ENCODE peak calls at places on chromosomes 3 and 15, in eight cellular contexts. One of them, this sample, is unnamed.

GRCh38 chr3:129632556-129632955 is 26.1 kb upstream of the PLXND1 start:
- DNase-seq in endothelial cell of umbilical vein: no peak
- DNase-seq in SK-N-SH: peak; percentile 15
- DNase-seq in GM23338: no peak
- DNase-seq in GM12891: no peak
- DNase-seq in HCT116: no peak
- DNase-seq in GM12878: no peak
- DNase-seq in spleen: no peak
- DNase-seq in this sample: no peak

GRCh38 chr15:94509259-94509658 is 277.9 kb downstream of the MCTP2 start:
- DNase-seq in GM23338: no peak
- DNase-seq in SK-N-SH: no peak
- DNase-seq in spleen: no peak
- DNase-seq in GM12878: no peak
- DNase-seq in HCT116: no peak
- DNase-seq in endothelial cell of umbilical vein: no peak
- DNase-seq in GM12891: no peak
- DNase-seq in this sample: no peak

GRCh38 chr3:64267774-64268604 is 42.7 kb upstream of the PRICKLE2 start:
- DNase-seq in HCT116: no peak
- DNase-seq in SK-N-SH: no peak
- DNase-seq in GM12891: no peak
- DNase-seq in GM12878: no peak
- DNase-seq in spleen: no peak
- DNase-seq in endothelial cell of umbilical vein: peak; percentile 11
- DNase-seq in GM23338: peak; percentile 88
- DNase-seq in this sample: peak; percentile 55

GRCh38 chr3:52065264-52065756 is 8.9 kb upstream of the DUSP7 start:
- DNase-seq in GM23338: no peak
- DNase-seq in GM12878: no peak
- DNase-seq in endothelial cell of umbilical vein: no peak
- DNase-seq in SK-N-SH: no peak
- DNase-seq in spleen: no peak
- DNase-seq in GM12891: no peak
- DNase-seq in HCT116: no peak
- DNase-seq in this sample: peak; percentile 34

GRCh38 chr15:75235760-75236729 is 22.1 kb upstream of the GOLGA6C start:
- DNase-seq in spleen: peak; percentile 49
- DNase-seq in HCT116: no peak
- DNase-seq in GM12878: no peak
- DNase-seq in SK-N-SH: no peak
- DNase-seq in GM12891: peak; percentile 5
- DNase-seq in GM23338: no peak
- DNase-seq in endothelial cell of umbilical vein: no peak
- DNase-seq in this sample: no peak

GRCh38 chr3:177538064-177538742 is 340.9 kb upstream of the TBL1XR1 start:
- DNase-seq in GM12891: no peak
- DNase-seq in SK-N-SH: peak; percentile 22
- DNase-seq in GM23338: peak; percentile 12
- DNase-seq in spleen: no peak
- DNase-seq in GM12878: no peak
- DNase-seq in endothelial cell of umbilical vein: peak; percentile 30
- DNase-seq in HCT116: no peak
- DNase-seq in this sample: no peak

GRCh38 chr3:161559177-161559998 is 62.8 kb downstream of the OTOL1 start:
- DNase-seq in GM12878: no peak
- DNase-seq in GM12891: no peak
- DNase-seq in HCT116: peak; percentile 39
- DNase-seq in SK-N-SH: no peak
- DNase-seq in GM23338: peak; percentile 73
- DNase-seq in endothelial cell of umbilical vein: peak; percentile 21
- DNase-seq in spleen: no peak
- DNase-seq in this sample: no peak

GRCh38 chr3:62918131-62918530 is 42.9 kb upstream of the CADPS start:
- DNase-seq in GM12891: no peak
- DNase-seq in GM12878: no peak
- DNase-seq in endothelial cell of umbilical vein: no peak
- DNase-seq in spleen: no peak
- DNase-seq in GM23338: no peak
- DNase-seq in SK-N-SH: no peak
- DNase-seq in HCT116: no peak
- DNase-seq in this sample: no peak

GRCh38 chr15:70160803-70161565 is 63.3 kb upstream of the TLE3 start:
- DNase-seq in SK-N-SH: no peak
- DNase-seq in HCT116: no peak
- DNase-seq in spleen: no peak
- DNase-seq in GM12891: no peak
- DNase-seq in GM12878: no peak
- DNase-seq in GM23338: no peak
- DNase-seq in endothelial cell of umbilical vein: no peak
- DNase-seq in this sample: no peak

GRCh38 chr15:44064706-44065105 is 130.4 kb downstream of the FRMD5 start:
- DNase-seq in HCT116: no peak
- DNase-seq in spleen: no peak
- DNase-seq in GM23338: no peak
- DNase-seq in SK-N-SH: no peak
- DNase-seq in GM12878: no peak
- DNase-seq in GM12891: no peak
- DNase-seq in endothelial cell of umbilical vein: no peak
- DNase-seq in this sample: no peak

GRCh38 chr15:38768970-38769369 is 204.4 kb upstream of the RASGRP1 start:
- DNase-seq in endothelial cell of umbilical vein: peak; percentile 13
- DNase-seq in GM12878: no peak
- DNase-seq in HCT116: no peak
- DNase-seq in spleen: no peak
- DNase-seq in SK-N-SH: no peak
- DNase-seq in GM23338: peak; percentile 61
- DNase-seq in GM12891: no peak
- DNase-seq in this sample: no peak

GRCh38 chr3:176961916-176962315 is 235.4 kb downstream of the TBL1XR1 start:
- DNase-seq in SK-N-SH: no peak
- DNase-seq in GM12891: no peak
- DNase-seq in HCT116: no peak
- DNase-seq in GM23338: peak; percentile 12
- DNase-seq in GM12878: no peak
- DNase-seq in spleen: no peak
- DNase-seq in endothelial cell of umbilical vein: peak; percentile 36
- DNase-seq in this sample: no peak

GRCh38 chr3:46659285-46659684 is 34.2 kb downstream of the ALS2CL start:
- DNase-seq in GM12891: no peak
- DNase-seq in endothelial cell of umbilical vein: no peak
- DNase-seq in spleen: no peak
- DNase-seq in HCT116: no peak
- DNase-seq in GM23338: peak; percentile 42
- DNase-seq in GM12878: no peak
- DNase-seq in SK-N-SH: peak; percentile 42
- DNase-seq in this sample: no peak

GRCh38 chr15:48418343-48418742 is 87.1 kb downstream of the DUT start:
- DNase-seq in GM12878: no peak
- DNase-seq in GM12891: no peak
- DNase-seq in SK-N-SH: no peak
- DNase-seq in GM23338: no peak
- DNase-seq in spleen: no peak
- DNase-seq in endothelial cell of umbilical vein: no peak
- DNase-seq in HCT116: no peak
- DNase-seq in this sample: no peak

GRCh38 chr3:142992323-142992722 is 9.0 kb upstream of the U2SURP start:
- DNase-seq in GM12891: no peak
- DNase-seq in HCT116: no peak
- DNase-seq in SK-N-SH: no peak
- DNase-seq in endothelial cell of umbilical vein: no peak
- DNase-seq in spleen: no peak
- DNase-seq in GM23338: no peak
- DNase-seq in GM12878: no peak
- DNase-seq in this sample: no peak

DNA sequence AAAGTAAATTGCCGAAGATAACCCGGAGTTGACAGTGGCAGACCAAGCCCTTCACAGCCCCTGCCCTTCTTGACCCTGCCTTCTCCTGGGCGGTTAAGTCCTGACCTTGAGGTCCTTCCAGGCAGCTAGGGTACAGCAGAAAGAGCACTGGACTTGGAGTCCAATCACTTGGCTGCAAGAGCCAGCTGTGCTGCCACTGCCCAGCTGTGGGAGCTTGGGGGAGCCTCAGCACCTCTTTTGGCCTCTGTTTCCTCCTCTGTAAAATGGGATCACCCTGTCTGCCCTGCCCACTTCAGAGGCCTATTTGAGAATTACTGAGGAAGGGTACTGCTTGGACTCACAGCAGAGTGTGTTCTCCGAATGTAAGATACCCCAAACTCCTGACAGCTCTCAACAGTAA is 66.2 kb upstream of the SMAD6 start:
- DNase-seq in spleen: no peak
- DNase-seq in SK-N-SH: no peak
- DNase-seq in GM23338: no peak
- DNase-seq in HCT116: no peak
- DNase-seq in GM12891: no peak
- DNase-seq in endothelial cell of umbilical vein: no peak
- DNase-seq in GM12878: no peak
- DNase-seq in this sample: no peak
- TF ChIP-seq POLR2AphosphoS5 in spleen: no peak
- TF ChIP-seq POLR2AphosphoS5 in SK-N-SH: no peak
- TF ChIP-seq POLR2AphosphoS5 in GM23338: no peak
- TF ChIP-seq POLR2AphosphoS5 in HCT116: no peak
- TF ChIP-seq POLR2AphosphoS5 in GM12891: no peak
- TF ChIP-seq POLR2AphosphoS5 in endothelial cell of umbilical vein: no peak
- TF ChIP-seq POLR2AphosphoS5 in GM12878: no peak
- TF ChIP-seq POLR2AphosphoS5 in this sample: no peak

GRCh38 chr3:122795674-122795969 is 753 bp downstream of the SLC49A4 start:
- DNase-seq in endothelial cell of umbilical vein: no peak
- DNase-seq in SK-N-SH: no peak
- DNase-seq in GM12891: no peak
- DNase-seq in HCT116: no peak
- DNase-seq in GM23338: no peak
- DNase-seq in GM12878: no peak
- DNase-seq in spleen: no peak
- DNase-seq in this sample: no peak
- TF ChIP-seq POLR2AphosphoS5 in endothelial cell of umbilical vein: no peak
- TF ChIP-seq POLR2AphosphoS5 in SK-N-SH: no peak
- TF ChIP-seq POLR2AphosphoS5 in GM12891: no peak
- TF ChIP-seq POLR2AphosphoS5 in HCT116: no peak
- TF ChIP-seq POLR2AphosphoS5 in GM23338: no peak
- TF ChIP-seq POLR2AphosphoS5 in GM12878: no peak
- TF ChIP-seq POLR2AphosphoS5 in spleen: no peak
- TF ChIP-seq POLR2AphosphoS5 in this sample: no peak

GRCh38 chr15:73948982-73949381 is 22.7 kb downstream of the LOXL1 start:
- DNase-seq in endothelial cell of umbilical vein: no peak
- DNase-seq in HCT116: no peak
- DNase-seq in spleen: peak; percentile 33
- DNase-seq in GM23338: no peak
- DNase-seq in SK-N-SH: no peak
- DNase-seq in GM12878: no peak
- DNase-seq in GM12891: no peak
- DNase-seq in this sample: no peak

GRCh38 chr15:73951591-73951990 is 25.3 kb downstream of the LOXL1 start:
- DNase-seq in GM23338: peak; percentile 5
- DNase-seq in HCT116: no peak
- DNase-seq in spleen: peak; percentile 63
- DNase-seq in GM12891: no peak
- DNase-seq in endothelial cell of umbilical vein: no peak
- DNase-seq in SK-N-SH: peak; percentile 54
- DNase-seq in GM12878: no peak
- DNase-seq in this sample: no peak

GRCh38 chr15:73951044-73951561 is 24.8 kb downstream of the LOXL1 start:
- DNase-seq in spleen: peak; percentile 93
- DNase-seq in GM12878: no peak
- DNase-seq in HCT116: no peak
- DNase-seq in endothelial cell of umbilical vein: peak; percentile 98
- DNase-seq in GM12891: peak; percentile 81
- DNase-seq in SK-N-SH: peak; percentile 96
- DNase-seq in GM23338: peak; percentile 96
- DNase-seq in this sample: peak; percentile 85

GRCh38 chr15:73949496-73949895 is 23.2 kb downstream of the LOXL1 start:
- DNase-seq in GM23338: no peak
- DNase-seq in GM12891: no peak
- DNase-seq in endothelial cell of umbilical vein: no peak
- DNase-seq in HCT116: no peak
- DNase-seq in SK-N-SH: no peak
- DNase-seq in GM12878: no peak
- DNase-seq in spleen: peak; percentile 58
- DNase-seq in this sample: no peak

DNA sequence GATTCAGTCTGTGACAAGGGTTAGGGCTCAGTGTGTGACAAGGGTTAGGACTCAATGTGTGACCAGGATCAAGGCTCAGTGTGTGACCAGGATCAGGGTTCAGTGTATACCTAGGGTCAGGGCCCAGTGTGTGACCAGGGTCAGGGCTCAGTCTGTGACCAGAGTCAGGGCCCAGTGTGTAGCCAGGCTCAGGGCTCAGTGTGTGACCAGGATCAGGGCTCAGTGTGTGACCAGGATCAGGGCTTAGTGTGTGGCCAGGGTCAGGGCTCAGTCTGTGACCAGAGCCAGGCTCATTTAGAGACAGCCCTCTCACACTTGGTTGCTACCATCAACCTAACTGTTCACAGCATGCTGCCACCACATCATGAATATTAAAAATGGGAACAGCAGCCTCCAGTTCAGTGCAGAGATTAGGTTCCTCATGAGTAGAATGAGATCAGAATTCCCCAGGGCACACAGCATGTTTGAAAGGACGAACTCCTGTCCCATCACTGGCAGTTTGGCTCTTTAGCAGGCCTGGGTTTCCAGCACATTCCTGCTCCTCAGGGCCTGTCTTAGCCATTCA is 24.3 kb downstream of the LOXL1 start:
- DNase-seq in GM12891: no peak
- DNase-seq in spleen: peak; percentile 56
- DNase-seq in HCT116: no peak
- DNase-seq in endothelial cell of umbilical vein: no peak
- DNase-seq in SK-N-SH: no peak
- DNase-seq in GM23338: no peak
- DNase-seq in GM12878: no peak
- DNase-seq in this sample: no peak
- TF ChIP-seq POLR2AphosphoS5 in GM12891: no peak
- TF ChIP-seq POLR2AphosphoS5 in spleen: no peak
- TF ChIP-seq POLR2AphosphoS5 in HCT116: no peak
- TF ChIP-seq POLR2AphosphoS5 in endothelial cell of umbilical vein: no peak
- TF ChIP-seq POLR2AphosphoS5 in SK-N-SH: no peak
- TF ChIP-seq POLR2AphosphoS5 in GM23338: no peak
- TF ChIP-seq POLR2AphosphoS5 in GM12878: no peak
- TF ChIP-seq POLR2AphosphoS5 in this sample: no peak

GRCh38 chr3:197394464-197395321 is 96.3 kb upstream of the DLG1 start:
- DNase-seq in endothelial cell of umbilical vein: peak; percentile 94
- DNase-seq in SK-N-SH: peak; percentile 19
- DNase-seq in GM12891: no peak
- DNase-seq in GM12878: peak; percentile 96
- DNase-seq in HCT116: peak; percentile 78
- DNase-seq in GM23338: no peak
- DNase-seq in spleen: peak; percentile 41
- DNase-seq in this sample: no peak
- TF ChIP-seq POLR2AphosphoS5 in endothelial cell of umbilical vein: peak; percentile 67
- TF ChIP-seq POLR2AphosphoS5 in SK-N-SH: peak; percentile 29
- TF ChIP-seq POLR2AphosphoS5 in GM12891: no peak
- TF ChIP-seq POLR2AphosphoS5 in GM12878: peak; percentile 83
- TF ChIP-seq POLR2AphosphoS5 in HCT116: no peak
- TF ChIP-seq POLR2AphosphoS5 in GM23338: no peak
- TF ChIP-seq POLR2AphosphoS5 in spleen: no peak
- TF ChIP-seq POLR2AphosphoS5 in this sample: no peak

This sample was measured in transverse colon.